ENCODE peak calls at places on chromosomes 16 and 17, in eight cellular contexts. Z is stomach, S is heart left ventricle, C is IMR-90, D is Peyer's patch, O is right lobe of liver, B is tibial nerve, W is body of pancreas. V is an unnamed sample. For H3K4me1, the result is how much of the 10 kb centered on the place peaks cover.

GRCh38 chr17:19292377-19292711 is 55.2 kb downstream of the EPN2 start:
- DNase-seq in Z (no peak), S (no peak), C (no peak), D (no peak), O (no peak), B (no peak), W (no peak), V (no peak)

GRCh38 chr17:74795327-74796020 is 19.3 kb upstream of the NAT9 start:
- DNase-seq in Z (no peak), S (no peak), C (no peak), D (no peak), O (no peak), B (no peak), W (no peak), V (no peak)

GRCh38 chr16:4486126-4486893 is 10.1 kb downstream of the HMOX2 start:
- DNase-seq in Z (peak), S (no peak), C (no peak), D (no peak), O (no peak), B (peak), W (peak), V (peak)

GRCh38 chr16:87860553-87861299 is 8.6 kb downstream of the SLC7A5 start:
- DNase-seq in Z (no peak), S (peak), C (peak), D (no peak), O (no peak), B (no peak), W (peak), V (peak)

GRCh38 chr17:68961204-68961893 is 6.2 kb upstream of the ABCA8 start:
- DNase-seq in Z (no peak), S (no peak), C (no peak), D (no peak), O (no peak), B (peak), W (no peak), V (no peak)

GRCh38 chr17:21240375-21241055 is 12.7 kb downstream of the NATD1 start:
- DNase-seq in Z (no peak), S (no peak), C (no peak), D (no peak), O (no peak), B (no peak), W (no peak), V (no peak)

GRCh38 chr17:35002876-35003551 is 22.7 kb downstream of the LIG3 start:
- DNase-seq in Z (peak), S (peak), C (peak), D (no peak), O (no peak), B (no peak), W (no peak), V (no peak)

GRCh38 chr16:89536886-89537548 is 23.5 kb upstream of the RPL13 start:
- DNase-seq in Z (no peak), S (no peak), C (no peak), D (no peak), O (no peak), B (no peak), W (no peak), V (no peak)

GRCh38 chr17:33218657-33219298 is 74.3 kb downstream of the ASIC2 start:
- DNase-seq in Z (no peak), S (no peak), C (peak), D (no peak), O (no peak), B (no peak), W (no peak), V (no peak)

GRCh38 chr17:68182940-68183551 is 64.8 kb upstream of the AMZ2 start:
- DNase-seq in Z (no peak), S (no peak), C (no peak), D (peak), O (no peak), B (no peak), W (no peak), V (no peak)

GRCh38 chr16:27432600-27432957 is 30.6 kb downstream of the IL21R start:
- DNase-seq in Z (no peak), S (peak), C (peak), D (no peak), O (no peak), B (no peak), W (no peak), V (no peak)

GRCh38 chr16:79318137-79318899 is 282.2 kb downstream of the MAF start:
- DNase-seq in Z (no peak), S (no peak), C (no peak), D (no peak), O (no peak), B (no peak), W (no peak), V (no peak)

GRCh38 chr17:50206604-50207293 is 5.3 kb upstream of the COL1A1 start:
- DNase-seq in Z (no peak), S (peak), C (peak), D (peak), O (no peak), B (peak), W (no peak), V (no peak)

GRCh38 chr17:18109935-18110334 is 1.4 kb downstream of the MYO15A start:
- DNase-seq in Z (no peak), S (no peak), C (no peak), D (no peak), O (peak), B (no peak), W (no peak), V (no peak)

GRCh38 chr17:56602292-56603130 is 9.0 kb downstream of the NOG start:
- DNase-seq in Z (no peak), S (no peak), C (no peak), D (no peak), O (no peak), B (no peak), W (no peak), V (no peak)

GRCh38 chr17:34728771-34729310 is 149.5 kb downstream of the TMEM132E start:
- DNase-seq in Z (no peak), S (no peak), C (no peak), D (no peak), O (peak), B (no peak), W (no peak), V (no peak)

GRCh38 chr16:61823326-61823725 is 212.9 kb downstream of the CDH8 start:
- DNase-seq in Z (no peak), S (no peak), C (no peak), D (no peak), O (no peak), B (no peak), W (no peak), V (no peak)

GRCh38 chr16:82660078-82660645 is 33.4 kb downstream of the CDH13 start:
- DNase-seq in Z (no peak), S (no peak), C (peak), D (peak), O (no peak), B (no peak), W (no peak), V (no peak)

GRCh38 chr16:50901062-50901461 is 159.2 kb downstream of the CYLD start:
- DNase-seq in Z (no peak), S (no peak), C (no peak), D (no peak), O (no peak), B (no peak), W (no peak), V (no peak)

GRCh38 chr16:583470-583814 is 6.4 kb upstream of the RAB40C start:
- DNase-seq in Z (no peak), S (no peak), C (no peak), D (no peak), O (peak), B (no peak), W (peak), V (no peak)

GRCh38 chr17:77420476-77420803 is 279.7 kb downstream of the SEC14L1 start:
- DNase-seq in Z (no peak), S (no peak), C (no peak), D (no peak), O (no peak), B (no peak), W (no peak), V (no peak)

GRCh38 chr17:31378638-31379037 is 12.8 kb upstream of the RAB11FIP4 start:
- DNase-seq in Z (no peak), S (no peak), C (no peak), D (no peak), O (no peak), B (no peak), W (no peak), V (no peak)

GRCh38 chr16:5336898-5337297 is 239.3 kb upstream of the EEF2KMT start:
- DNase-seq in Z (no peak), S (no peak), C (no peak), D (no peak), O (no peak), B (no peak), W (no peak), V (no peak)

GRCh38 chr17:28723159-28723835 is 2.7 kb downstream of the TLCD1 start:
- DNase-seq in Z (no peak), S (no peak), C (no peak), D (no peak), O (no peak), B (no peak), W (no peak), V (no peak)
- H3K4me1 ChIP-seq in Z (half or more), S (under half), C (under half), D (under half), O (under half), B (under half), W (half or more), V (under half)

DNA sequence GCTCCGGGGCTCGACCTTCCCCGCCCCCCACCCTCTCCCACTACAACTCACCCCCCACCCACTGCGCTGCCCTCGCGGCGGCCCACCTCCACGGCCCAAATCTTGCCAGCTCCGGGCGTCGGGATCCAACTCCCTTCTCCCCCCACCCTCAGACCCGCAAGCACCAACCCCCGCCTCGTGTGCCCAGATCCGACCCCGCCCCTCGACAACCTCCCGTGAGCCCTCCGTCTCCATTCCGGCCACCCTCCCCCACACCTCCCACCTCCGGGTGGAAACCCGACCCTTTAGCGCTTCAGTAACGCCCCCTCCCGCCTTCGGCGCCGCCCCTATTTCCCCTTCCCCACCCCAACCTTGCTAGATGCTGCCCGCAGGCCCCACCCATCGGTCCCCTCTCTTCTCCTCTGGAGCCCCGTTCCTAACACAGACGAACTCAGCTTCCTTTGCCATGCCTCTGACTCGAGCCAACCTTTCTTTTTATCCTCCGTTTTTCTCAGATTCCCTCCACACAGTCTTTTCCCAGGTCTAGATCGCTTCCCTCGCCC is 717 bp downstream of the UBE2Z start:
- DNase-seq in Z (peak), S (peak), C (peak), D (peak), O (peak), B (peak), W (peak), V (peak)
- TF ChIP-seq POLR2A in Z (no peak), S (no peak), C (no peak), D (no peak), O (no peak), B (no peak), W (peak), V (no peak)

GRCh38 chr17:79796570-79797491 is at the start of gene CBX8:
- DNase-seq in Z (peak), S (peak), C (peak), D (peak), O (peak), B (peak), W (peak), V (peak)
- TF ChIP-seq CTCF in Z (no peak), S (peak), C (peak), D (peak), O (no peak), B (peak), W (peak), V (peak)

GRCh38 chr17:3848229-3848628 is 2.2 kb upstream of the NCBP3 start:
- DNase-seq in Z (no peak), S (no peak), C (no peak), D (peak), O (no peak), B (no peak), W (no peak), V (no peak)

GRCh38 chr17:3857261-3858105 is 11.4 kb upstream of the NCBP3 start:
- DNase-seq in Z (no peak), S (no peak), C (no peak), D (no peak), O (no peak), B (no peak), W (peak), V (no peak)

GRCh38 chr17:3851461-3852100 is 5.5 kb upstream of the NCBP3 start:
- DNase-seq in Z (no peak), S (no peak), C (no peak), D (no peak), O (no peak), B (no peak), W (no peak), V (no peak)

GRCh38 chr17:3846739-3847670 is 959 bp upstream of the NCBP3 start:
- DNase-seq in Z (no peak), S (no peak), C (no peak), D (peak), O (no peak), B (no peak), W (no peak), V (peak)

DNA sequence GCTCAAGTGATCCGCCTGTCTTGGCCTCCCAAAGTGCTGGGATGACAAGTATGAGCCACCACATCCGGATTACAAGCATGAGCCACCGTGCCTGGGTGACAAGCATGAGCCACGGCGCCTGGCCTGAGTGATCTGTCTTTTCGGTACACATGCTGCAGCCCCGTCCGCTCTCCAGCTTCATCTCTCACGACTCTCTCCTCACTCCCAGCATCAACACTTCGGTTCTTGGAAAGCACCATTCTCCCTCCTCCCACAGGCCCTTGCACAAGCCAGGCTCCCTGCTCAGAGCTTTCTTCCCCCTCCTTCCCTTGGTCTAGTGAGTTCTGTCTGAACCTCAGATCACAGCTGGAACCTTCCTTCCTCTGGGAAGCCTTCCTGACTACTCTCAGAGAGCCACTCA is 6.5 kb upstream of the NCBP3 start:
- DNase-seq in Z (no peak), S (no peak), C (no peak), D (no peak), O (no peak), B (no peak), W (no peak), V (peak)
- H3K4me1 ChIP-seq in Z (under half), S (under half), C (under half), D (under half), O (under half), B (under half), W (under half), V (under half)

DNA sequence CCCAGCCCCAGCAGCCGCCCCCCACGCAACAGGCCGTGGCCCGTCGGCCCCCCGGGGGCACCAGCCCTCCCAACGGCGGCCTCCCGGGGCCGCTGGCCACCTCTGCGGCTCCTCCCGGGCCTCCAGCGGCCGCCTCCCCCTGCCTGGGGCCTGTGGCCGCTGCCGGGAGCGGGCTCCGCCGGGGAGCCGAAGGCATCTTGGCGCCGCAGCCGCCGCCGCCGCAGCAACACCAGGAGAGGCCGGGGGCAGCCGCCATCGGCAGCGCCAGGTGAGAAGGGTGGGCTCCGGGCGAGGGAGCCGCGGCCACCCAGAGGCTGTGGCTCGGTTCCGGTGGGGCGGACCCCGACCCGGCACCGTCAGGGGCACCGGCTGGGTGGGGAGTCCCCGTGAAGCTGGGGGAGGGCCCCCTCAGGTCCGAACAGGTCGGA is 506 bp downstream of the ATXN2L start:
- DNase-seq in Z (no peak), S (no peak), C (no peak), D (no peak), O (no peak), B (no peak), W (peak), V (no peak)
- TF ChIP-seq POLR2A in Z (no peak), S (no peak), C (no peak), D (no peak), O (no peak), B (no peak), W (no peak), V (no peak)

DNA sequence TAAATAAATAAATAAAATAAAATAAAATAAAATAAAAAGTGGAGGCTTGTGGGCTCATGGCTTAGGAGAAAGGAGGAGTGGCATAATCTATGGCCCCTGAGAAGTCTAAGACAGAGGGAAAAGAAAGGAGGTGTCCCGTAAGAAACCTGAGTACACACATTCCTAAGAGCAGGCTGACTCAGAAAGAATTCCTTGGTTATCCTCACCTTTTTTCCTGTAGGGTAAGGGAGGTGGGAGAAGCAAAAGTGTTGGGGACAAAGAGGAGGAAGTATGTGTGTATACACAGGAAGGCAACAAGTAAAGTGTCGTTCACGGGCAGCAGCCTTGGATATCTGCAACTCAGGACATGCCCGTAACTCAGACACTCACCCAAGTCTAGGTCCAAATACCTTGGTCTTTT is 29.3 kb downstream of the MARF1 start:
- DNase-seq in Z (no peak), S (no peak), C (no peak), D (no peak), O (no peak), B (no peak), W (no peak), V (no peak)
- TF ChIP-seq CTCF in Z (no peak), S (no peak), C (no peak), D (no peak), O (no peak), B (no peak), W (no peak), V (no peak)